ENCODE peak calls at places on chromosomes 3 and 15, in seven cellular contexts. E, C, L, T, X, H and P are unnamed samples.

GRCh38 chr3:68988740-68989139 is 24.7 kb downstream of the EOGT start:
- DNase-seq in E (no peak), C (no peak), L (no peak), T (no peak), X (no peak), H (no peak), P (no peak)

GRCh38 chr3:39718674-39719595 is 90.5 kb upstream of the MYRIP start:
- DNase-seq in E (no peak), C (no peak), L (no peak), T (peak; percentile 4), X (no peak), H (no peak), P (no peak)

GRCh38 chr15:100328796-100329195 is 13.0 kb downstream of the ADAMTS17 start:
- DNase-seq in E (no peak), C (no peak), L (no peak), T (no peak), X (no peak), H (no peak), P (no peak)

GRCh38 chr3:195139876-195140240 is 131.1 kb downstream of the XXYLT1 start:
- DNase-seq in E (no peak), C (no peak), L (no peak), T (no peak), X (peak; percentile 72), H (no peak), P (no peak)

GRCh38 chr3:179233043-179233442 is 17.9 kb downstream of the KCNMB3 start:
- DNase-seq in E (no peak), C (no peak), L (no peak), T (no peak), X (no peak), H (no peak), P (no peak)

GRCh38 chr15:63948971-63949370 is 97.3 kb downstream of the DAPK2 start:
- DNase-seq in E (no peak), C (no peak), L (no peak), T (no peak), X (no peak), H (no peak), P (no peak)

GRCh38 chr3:35224571-35225280 is 414.6 kb upstream of the ARPP21 start:
- DNase-seq in E (no peak), C (no peak), L (no peak), T (no peak), X (no peak), H (no peak), P (no peak)

GRCh38 chr3:100525753-100526612 is 33.6 kb downstream of the TMEM45A start:
- DNase-seq in E (no peak), C (peak; percentile 27), L (no peak), T (peak; percentile 55), X (peak; percentile 81), H (no peak), P (no peak)

GRCh38 chr3:184145120-184145524 is 10.0 kb downstream of the EIF2B5 start:
- DNase-seq in E (no peak), C (no peak), L (peak; percentile 71), T (peak; percentile 60), X (peak; percentile 72), H (peak; percentile 62), P (peak; percentile 51)

GRCh38 chr3:178623666-178624255 is 87.5 kb downstream of the KCNMB2 start:
- DNase-seq in E (no peak), C (no peak), L (no peak), T (no peak), X (peak; percentile 11), H (no peak), P (no peak)

GRCh38 chr3:38560996-38561717 is 65.0 kb downstream of the EXOG start:
- DNase-seq in E (no peak), C (no peak), L (no peak), T (no peak), X (no peak), H (peak; percentile 22), P (peak; percentile 10)

GRCh38 chr3:117630885-117631284 is 921.3 kb downstream of the TUSC7 start:
- DNase-seq in E (no peak), C (no peak), L (no peak), T (peak; percentile 47), X (no peak), H (no peak), P (no peak)

GRCh38 chr3:50112462-50112861 is 23.7 kb downstream of the RBM5 start:
- DNase-seq in E (no peak), C (no peak), L (no peak), T (no peak), X (no peak), H (no peak), P (no peak)

GRCh38 chr3:150069158-150069536 is 98.5 kb upstream of the PFN2 start:
- DNase-seq in E (no peak), C (no peak), L (no peak), T (no peak), X (no peak), H (no peak), P (no peak)

GRCh38 chr15:93997071-93997658 is 234.2 kb upstream of the MCTP2 start:
- DNase-seq in E (no peak), C (peak; percentile 7), L (no peak), T (peak; percentile 47), X (peak; percentile 57), H (no peak), P (no peak)

GRCh38 chr3:123660900-123661299 is 76.0 kb upstream of the HACD2 start:
- DNase-seq in E (peak; percentile 99), C (no peak), L (peak; percentile 98), T (peak; percentile 81), X (peak; percentile 31), H (peak; percentile 90), P (peak; percentile 91)

GRCh38 chr3:130825762-130826297 is 68.1 kb upstream of the ATP2C1 start:
- DNase-seq in E (no peak), C (no peak), L (no peak), T (peak; percentile 35), X (no peak), H (no peak), P (no peak)

DNA sequence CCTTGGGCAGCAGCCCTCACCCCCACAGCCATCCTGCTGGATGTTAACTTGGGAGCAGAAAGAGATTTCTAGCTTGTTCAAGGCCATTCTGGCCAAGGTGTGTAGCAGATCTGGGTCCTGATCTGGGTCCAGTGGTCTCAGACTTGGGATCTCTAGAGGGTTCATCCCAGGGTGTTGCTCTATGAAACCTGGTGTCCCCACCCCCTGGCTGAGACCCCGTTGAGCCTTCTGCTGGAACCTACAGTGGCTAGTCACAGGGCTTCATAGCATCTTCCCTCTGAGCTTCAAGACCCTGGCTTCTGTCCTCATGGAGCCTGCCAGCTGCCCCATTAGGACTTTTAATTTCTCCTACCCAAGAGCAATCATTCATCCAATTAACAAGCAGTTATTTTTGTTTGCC is 64.3 kb downstream of the EPHB1 start:
- DNase-seq in E (no peak), C (no peak), L (no peak), T (no peak), X (no peak), H (no peak), P (no peak)
- TF ChIP-seq CTCF in E (no peak), C (no peak), L (no peak), T (no peak), X (no peak), H (no peak), P (no peak)

GRCh38 chr3:58335432-58335947 is 2.8 kb downstream of the PXK start:
- DNase-seq in E (no peak), C (no peak), L (no peak), T (no peak), X (no peak), H (no peak), P (no peak)
- H3K4me3 ChIP-seq in E (no peak overlapping the region), C (no peak overlapping the region), L (no peak overlapping the region), T (no peak overlapping the region), X (peak overlapping the region; percentile 23), H (peak overlapping the region; percentile 25), P (peak overlapping the region; percentile 30)

GRCh38 chr3:188404124-188404523 is 250.2 kb downstream of the LPP start:
- DNase-seq in E (no peak), C (no peak), L (no peak), T (no peak), X (no peak), H (no peak), P (no peak)

GRCh38 chr3:188404701-188405100 is 250.7 kb downstream of the LPP start:
- DNase-seq in E (no peak), C (no peak), L (no peak), T (no peak), X (no peak), H (no peak), P (no peak)

GRCh38 chr3:188401244-188401604 is 247.3 kb downstream of the LPP start:
- DNase-seq in E (no peak), C (no peak), L (no peak), T (no peak), X (no peak), H (no peak), P (no peak)

GRCh38 chr3:188402229-188402628 is 248.3 kb downstream of the LPP start:
- DNase-seq in E (no peak), C (no peak), L (no peak), T (no peak), X (no peak), H (no peak), P (no peak)

GRCh38 chr3:188403404-188403803 is 249.4 kb downstream of the LPP start:
- DNase-seq in E (no peak), C (no peak), L (no peak), T (no peak), X (no peak), H (no peak), P (no peak)
- H3K4me1 ChIP-seq in E (peaks cover 25% of the 10 kb centered on the region), C (no peaks in the 10 kb centered on the region), L (peaks cover 2% of the 10 kb centered on the region), T (no peaks in the 10 kb centered on the region), X (no peaks in the 10 kb centered on the region), H (peaks cover 12% of the 10 kb centered on the region), P (peaks cover 18% of the 10 kb centered on the region)

GRCh38 chr15:65100427-65100826 is 14.6 kb downstream of the UBAP1L start:
- DNase-seq in E (peak; percentile 65), C (no peak), L (no peak), T (no peak), X (no peak), H (no peak), P (no peak)

GRCh38 chr15:65102912-65103311 is 12.1 kb downstream of the UBAP1L start:
- DNase-seq in E (no peak), C (no peak), L (no peak), T (no peak), X (no peak), H (no peak), P (no peak)

GRCh38 chr15:65101418-65101890 is 13.5 kb downstream of the UBAP1L start:
- DNase-seq in E (peak; percentile 81), C (peak; percentile 22), L (peak; percentile 87), T (peak; percentile 87), X (peak; percentile 53), H (peak; percentile 81), P (peak; percentile 76)

GRCh38 chr15:65099336-65099735 is 15.7 kb downstream of the UBAP1L start:
- DNase-seq in E (peak; percentile 39), C (no peak), L (no peak), T (no peak), X (no peak), H (no peak), P (no peak)

DNA sequence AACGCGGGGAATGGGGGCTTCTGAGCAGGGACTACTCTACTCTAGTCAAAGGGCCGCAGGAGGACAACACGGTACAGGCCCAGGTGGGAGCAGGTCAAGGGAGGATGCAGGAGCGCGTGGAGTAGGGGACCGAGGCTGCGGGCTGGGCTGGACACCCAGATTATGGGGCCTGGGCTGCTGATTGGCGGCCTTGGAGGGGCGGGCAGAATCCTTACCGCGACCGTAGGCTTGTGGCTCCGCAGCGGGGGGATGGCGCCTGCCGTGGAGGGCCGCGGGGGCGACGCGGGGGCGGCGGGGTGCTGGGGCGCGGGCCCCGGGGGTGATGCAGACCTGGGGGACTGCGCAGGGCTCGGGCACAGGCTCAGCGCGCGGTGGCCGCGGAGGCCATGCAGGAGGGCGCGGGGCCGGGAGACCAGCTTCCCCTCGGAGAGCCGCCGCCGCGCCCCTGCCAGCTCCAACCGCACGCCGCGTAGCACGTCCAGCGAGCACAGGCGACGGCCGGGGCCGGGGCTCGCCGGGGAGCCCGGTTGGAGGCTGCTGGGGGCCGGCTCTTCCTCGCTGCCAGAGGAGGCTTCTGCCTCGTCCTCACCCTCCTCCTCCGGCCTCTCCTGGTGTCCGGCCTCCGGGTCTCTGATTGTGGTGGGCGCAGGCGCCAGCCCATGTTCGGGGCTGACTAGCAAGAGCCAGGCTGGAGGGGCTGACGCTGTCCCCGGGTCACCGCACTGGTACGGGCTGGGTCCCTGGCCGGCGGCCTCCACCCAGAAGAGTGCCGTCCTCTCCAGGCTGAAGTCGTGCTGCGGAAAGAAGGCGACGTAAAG is 12.9 kb downstream of the UBAP1L start:
- DNase-seq in E (peak; percentile 65), C (no peak), L (no peak), T (no peak), X (no peak), H (no peak), P (no peak)
- TF ChIP-seq CTCF in E (no peak), C (no peak), L (no peak), T (no peak), X (peak; percentile 3), H (no peak), P (no peak)